ENCODE peak calls at places on chromosome 19, in ten cellular contexts. I, N, W, U, S, X, M, Y, P and H are unnamed samples.

GRCh38 chr19:21134934-21135366 is 6.9 kb upstream of the ZNF431 start:
- DNase-seq in U (no peak), W (no peak), N (no peak), Y (no peak), M (no peak), X (no peak), I (no peak), S (no peak), P (no peak), H (no peak)

GRCh38 chr19:18424122-18424889 is 5.1 kb downstream of the SSBP4 start:
- DNase-seq in S (no peak), N (no peak), U (no peak), Y (no peak), X (no peak), M (no peak), W (no peak), I (no peak), P (no peak), H (no peak)

GRCh38 chr19:55408320-55408836 is 790 bp upstream of the UBE2S start:
- DNase-seq in U (no peak), X (no peak), Y (no peak), S (no peak), M (no peak), I (no peak), N (no peak), P (no peak), W (no peak), H (no peak)

GRCh38 chr19:6065685-6066365 is 44.5 kb downstream of the RFX2 start:
- DNase-seq in M (peak), S (peak), U (no peak), P (no peak), W (peak), I (peak), N (peak), Y (peak), X (no peak), H (no peak)

GRCh38 chr19:56841194-56841546 is 644 bp upstream of the PEG3 start:
- DNase-seq in S (no peak), N (no peak), M (no peak), W (no peak), X (no peak), P (no peak), I (no peak), Y (no peak), U (no peak), H (no peak)

GRCh38 chr19:1904385-1905070 is 671 bp upstream of the ADAT3 start:
- DNase-seq in X (no peak), P (no peak), W (peak), S (peak), M (peak), I (no peak), U (no peak), Y (no peak), N (no peak), H (no peak)

GRCh38 chr19:34236035-34236793 is 18.1 kb upstream of the GARRE1 start:
- DNase-seq in M (no peak), N (no peak), W (no peak), X (peak), P (peak), U (no peak), I (no peak), S (no peak), Y (no peak), H (no peak)

GRCh38 chr19:13427273-13428051 is 78.8 kb downstream of the CACNA1A start:
- DNase-seq in X (no peak), U (no peak), S (no peak), P (no peak), Y (no peak), I (no peak), W (no peak), M (no peak), N (no peak), H (no peak)

GRCh38 chr19:10237702-10238101 is 6.6 kb upstream of the S1PR2 start:
- DNase-seq in M (peak), U (no peak), S (no peak), N (no peak), I (no peak), W (no peak), X (no peak), P (no peak), Y (no peak), H (no peak)

GRCh38 chr19:1841209-1841924 is 6.9 kb downstream of the REXO1 start:
- DNase-seq in P (no peak), M (no peak), Y (no peak), N (no peak), W (no peak), S (no peak), U (no peak), X (no peak), I (no peak), H (no peak)

GRCh38 chr19:48698046-48698445 is 2.3 kb downstream of the FUT2 start:
- DNase-seq in S (no peak), W (peak), P (no peak), M (peak), Y (no peak), X (no peak), I (no peak), U (peak), N (no peak), H (no peak)

GRCh38 chr19:13831560-13832056 is 36.4 kb downstream of the ZSWIM4 start:
- DNase-seq in M (peak), W (no peak), S (no peak), N (no peak), X (no peak), Y (no peak), U (no peak), I (no peak), P (no peak), H (no peak)

GRCh38 chr19:7926021-7926726 is at the start of gene CTXN1:
- DNase-seq in X (no peak), M (peak), S (peak), N (peak), W (peak), U (peak), Y (peak), I (peak), P (no peak), H (peak)

GRCh38 chr19:47702671-47703070 is 10.6 kb upstream of the EHD2 start:
- DNase-seq in W (no peak), S (no peak), X (no peak), I (no peak), N (no peak), M (no peak), U (no peak), Y (no peak), P (no peak), H (no peak)

GRCh38 chr19:15621801-15622200 is 6.8 kb downstream of the CYP4F8 start:
- DNase-seq in I (no peak), P (no peak), N (no peak), S (no peak), X (no peak), U (no peak), W (no peak), M (no peak), Y (no peak), H (no peak)

GRCh38 chr19:2326699-2327360 is 1.6 kb downstream of the LSM7 start:
- DNase-seq in P (no peak), N (no peak), M (no peak), Y (no peak), U (no peak), I (no peak), W (no peak), X (no peak), S (no peak), H (no peak)

GRCh38 chr19:16447015-16447384 is 24.8 kb downstream of the EPS15L1 start:
- DNase-seq in Y (peak), X (peak), N (peak), U (peak), I (no peak), W (peak), M (peak), S (peak), P (peak), H (no peak)

DNA sequence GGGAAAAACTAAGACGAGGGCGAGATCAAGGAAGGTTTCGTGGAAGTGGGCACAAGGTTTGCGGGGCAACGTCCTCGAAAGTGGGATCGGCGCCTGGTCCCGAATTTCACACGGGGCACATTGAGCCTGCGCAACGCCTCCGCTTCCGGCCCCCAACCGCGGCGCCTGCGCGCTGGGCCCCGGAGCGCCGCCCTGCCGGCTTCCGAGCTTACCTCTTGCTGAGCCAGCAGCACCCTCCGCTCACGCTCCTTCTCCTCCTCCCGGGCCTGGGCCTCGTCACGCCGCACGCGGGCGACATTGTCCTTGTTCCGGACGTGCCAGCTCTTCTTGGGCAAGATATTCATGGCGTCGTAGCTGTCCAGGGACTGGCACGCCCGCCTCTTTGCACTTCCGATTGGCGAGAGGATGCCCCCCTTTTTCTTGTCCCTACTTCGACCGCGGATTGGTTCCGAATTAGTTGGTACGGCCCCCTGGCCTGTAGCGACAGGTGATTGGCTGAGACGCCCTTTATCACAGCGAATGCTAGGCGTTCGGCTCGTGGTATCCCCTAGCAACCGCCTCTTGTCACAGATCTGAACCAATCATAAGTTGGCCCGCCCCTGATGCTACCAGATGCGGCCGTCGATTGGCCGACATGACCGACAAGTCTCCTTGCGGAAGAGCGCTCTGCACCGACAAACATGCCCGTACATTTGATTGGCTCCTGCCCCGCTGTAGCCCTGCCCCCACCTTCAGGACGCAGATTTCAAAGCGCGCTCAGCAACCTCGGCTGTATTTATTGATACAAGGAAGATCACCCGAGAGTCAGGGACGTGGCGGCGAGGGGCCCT is at the start of gene LENG1:
- DNase-seq in X (peak), Y (peak), P (peak), S (peak), U (peak), W (peak), M (peak), I (peak), N (peak), H (peak)
- TF ChIP-seq CTCF in X (peak), Y (peak), P (peak), S (peak), U (no peak), W (peak), M (no peak), I (no peak), N (peak), H (peak)

GRCh38 chr19:4578552-4579248 is 19.2 kb upstream of the SEMA6B start:
- DNase-seq in M (no peak), I (no peak), U (no peak), P (no peak), Y (no peak), W (no peak), X (no peak), N (no peak), S (no peak), H (no peak)

GRCh38 chr19:4580961-4581380 is 21.5 kb upstream of the SEMA6B start:
- DNase-seq in U (no peak), W (no peak), Y (no peak), N (no peak), M (no peak), X (no peak), S (no peak), P (no peak), I (no peak), H (no peak)

GRCh38 chr19:4581381-4582111 is 22.1 kb upstream of the SEMA6B start:
- DNase-seq in Y (no peak), W (peak), U (peak), N (no peak), M (peak), P (no peak), I (no peak), X (no peak), S (no peak), H (no peak)

GRCh38 chr19:4579389-4579788 is 19.9 kb upstream of the SEMA6B start:
- DNase-seq in N (no peak), Y (no peak), W (no peak), P (no peak), S (no peak), I (no peak), M (no peak), X (no peak), U (no peak), H (no peak)

GRCh38 chr19:4580021-4580901 is 20.8 kb upstream of the SEMA6B start:
- DNase-seq in U (no peak), M (no peak), P (no peak), X (no peak), S (no peak), I (no peak), Y (no peak), W (no peak), N (no peak), H (no peak)
- TF ChIP-seq CTCF in U (peak), M (no peak), P (peak), X (no peak), S (no peak), I (no peak), Y (no peak), W (peak), N (no peak), H (peak)

GRCh38 chr19:43704002-43704705 is 11.7 kb upstream of the IRGC start:
- DNase-seq in W (no peak), M (no peak), I (no peak), N (no peak), P (no peak), X (no peak), Y (no peak), S (no peak), U (no peak), H (no peak)

GRCh38 chr19:43700368-43701015 is 15.4 kb upstream of the IRGC start:
- DNase-seq in I (no peak), X (peak), S (no peak), P (peak), M (peak), N (peak), Y (peak), W (peak), U (peak), H (no peak)

GRCh38 chr19:43697295-43697694 is 18.6 kb upstream of the IRGC start:
- DNase-seq in W (no peak), S (no peak), M (no peak), I (no peak), X (no peak), N (no peak), P (no peak), U (no peak), Y (no peak), H (no peak)

GRCh38 chr19:43695985-43696729 is 19.7 kb upstream of the IRGC start:
- DNase-seq in W (no peak), X (no peak), Y (no peak), P (no peak), I (no peak), S (no peak), U (no peak), N (no peak), M (no peak), H (no peak)

DNA sequence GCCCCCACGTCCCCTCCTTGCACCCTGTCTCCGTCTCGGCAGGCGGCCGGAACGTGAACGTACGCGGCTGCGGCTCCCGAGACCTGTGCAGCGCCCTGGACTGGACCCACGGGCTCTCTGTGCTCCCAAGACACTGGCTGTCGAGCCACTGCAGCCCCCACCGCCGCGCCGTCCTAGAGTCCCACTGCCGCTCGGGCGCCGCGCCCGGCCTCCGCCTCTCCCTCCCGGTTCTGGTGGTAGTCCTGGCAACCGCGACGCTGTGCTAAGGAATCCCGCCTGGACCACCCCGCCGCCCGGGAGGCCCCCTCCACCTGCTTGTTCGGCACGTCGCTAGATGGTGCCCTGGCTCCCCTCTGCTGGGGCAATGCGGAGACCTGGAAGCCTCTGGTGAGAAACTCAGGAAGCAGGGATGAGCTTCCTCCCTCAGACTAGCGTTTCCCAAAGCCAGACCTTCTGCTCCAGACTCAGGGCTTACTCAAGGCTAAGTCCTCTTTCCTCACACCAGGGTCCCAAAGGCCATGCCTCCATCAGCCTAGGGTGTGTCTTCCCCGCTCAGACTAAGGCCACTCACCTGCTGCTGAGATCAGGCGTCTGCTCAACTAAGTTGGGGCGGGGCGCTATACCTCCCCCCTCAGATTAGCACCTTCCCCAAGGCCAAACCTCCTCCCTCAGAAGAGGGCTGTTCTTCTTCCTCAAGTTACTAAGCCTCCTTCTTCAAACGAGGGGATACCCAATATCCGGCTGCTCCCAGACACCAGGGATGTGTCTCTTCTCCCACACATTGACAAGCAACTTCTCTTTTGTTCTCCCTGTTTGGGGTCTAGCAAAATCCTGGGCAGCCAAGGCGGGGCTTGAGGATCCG is 16.1 kb upstream of the IRGC start:
- DNase-seq in M (no peak), N (peak), S (no peak), X (no peak), I (peak), W (peak), U (no peak), Y (peak), P (no peak), H (peak)
- TF ChIP-seq CTCF in M (no peak), N (no peak), S (no peak), X (peak), I (no peak), W (no peak), U (no peak), Y (no peak), P (peak), H (no peak)

GRCh38 chr19:36113895-36114762 is 546 bp downstream of the POLR2I start:
- DNase-seq in S (peak), U (peak), N (no peak), M (peak), Y (no peak), I (peak), X (no peak), W (peak), P (no peak), H (no peak)
- TF ChIP-seq CTCF in S (no peak), U (no peak), N (no peak), M (peak), Y (no peak), I (no peak), X (peak), W (no peak), P (peak), H (peak)

DNA sequence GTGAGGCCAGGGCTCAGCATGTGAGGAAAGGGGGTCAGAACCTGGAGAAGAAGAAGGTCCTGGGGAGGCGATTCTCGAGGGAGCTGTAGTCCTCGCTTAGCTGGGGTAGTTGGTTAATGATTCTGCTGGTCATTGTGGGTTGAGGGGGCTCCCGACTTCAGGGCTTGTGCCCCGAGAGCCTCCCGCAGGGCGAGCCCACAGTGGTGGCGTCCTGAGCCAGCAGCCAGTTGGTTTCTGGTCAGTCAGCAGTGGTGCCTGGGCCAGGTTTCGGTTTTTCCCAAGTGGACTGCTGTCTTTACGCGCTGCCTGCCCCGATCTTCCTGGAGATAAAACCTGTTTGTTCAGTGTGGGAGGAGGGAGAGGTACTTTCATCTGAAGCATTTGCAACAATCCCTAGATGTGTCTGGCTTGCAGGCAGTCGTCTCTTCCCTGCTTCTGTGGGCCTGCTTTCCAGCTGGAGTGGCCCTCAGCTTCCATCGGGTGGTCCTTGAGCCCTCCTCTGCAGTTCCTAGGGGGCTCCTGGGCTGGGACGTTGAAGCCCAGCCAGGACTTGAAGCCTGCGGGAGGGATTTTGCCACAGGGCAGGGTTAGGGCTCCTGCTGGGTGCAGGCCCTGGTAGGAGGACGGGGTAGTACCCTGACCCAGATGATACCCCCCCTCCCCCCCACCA is 3.2 kb downstream of the PTBP1 start:
- DNase-seq in X (no peak), P (no peak), S (no peak), U (peak), N (no peak), M (peak), I (no peak), Y (no peak), W (peak), H (no peak)
- TF ChIP-seq CTCF in X (no peak), P (no peak), S (no peak), U (no peak), N (no peak), M (no peak), I (no peak), Y (no peak), W (no peak), H (no peak)

DNA sequence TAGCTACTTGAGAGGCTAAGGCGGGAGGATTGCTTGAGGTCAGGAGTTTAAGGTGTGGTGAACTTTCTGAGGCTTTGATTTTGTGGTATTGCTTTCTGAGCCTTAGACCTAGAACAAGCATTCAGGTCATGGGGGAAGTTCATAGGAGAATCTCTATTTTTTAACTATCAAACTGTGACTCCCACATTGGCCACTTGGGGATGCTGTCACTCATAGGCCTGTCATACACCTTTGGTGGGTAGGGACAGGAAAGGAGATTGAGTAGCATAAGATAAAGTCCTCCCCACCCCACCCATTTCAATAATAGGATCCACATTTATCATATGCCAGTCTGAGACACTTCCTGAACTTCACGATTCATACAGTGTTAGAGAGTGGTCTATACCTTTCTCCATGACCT is 41.9 kb upstream of the PSG2 start:
- DNase-seq in W (no peak), U (peak), X (no peak), Y (no peak), S (no peak), M (peak), I (no peak), N (no peak), P (no peak), H (no peak)
- TF ChIP-seq CTCF in W (no peak), U (no peak), X (peak), Y (no peak), S (no peak), M (peak), I (no peak), N (no peak), P (no peak), H (no peak)